ENCODE peak calls at places on chromosomes 1 and 21, in seven cellular contexts. One of them, this sample, is unnamed.

GRCh38 chr1:214004795-214005194 is 17.0 kb downstream of the PROX1 start:
- DNase-seq in RWPE1: no peak
- DNase-seq in BJ: no peak
- DNase-seq in adrenal gland: no peak
- DNase-seq in omental fat pad: no peak
- DNase-seq in PC-9: no peak
- DNase-seq in OCI-LY7: no peak
- DNase-seq in this sample: no peak

GRCh38 chr1:241641748-241642592 is 1.8 kb upstream of the CHML start:
- DNase-seq in OCI-LY7: no peak
- DNase-seq in PC-9: peak
- DNase-seq in RWPE1: peak
- DNase-seq in omental fat pad: no peak
- DNase-seq in adrenal gland: no peak
- DNase-seq in BJ: no peak
- DNase-seq in this sample: no peak

GRCh38 chr1:77673716-77674355 is 8.6 kb downstream of the ZZZ3 start:
- DNase-seq in PC-9: no peak
- DNase-seq in OCI-LY7: no peak
- DNase-seq in RWPE1: no peak
- DNase-seq in adrenal gland: no peak
- DNase-seq in BJ: peak
- DNase-seq in omental fat pad: no peak
- DNase-seq in this sample: no peak

GRCh38 chr1:87404306-87404705 is 75.6 kb downstream of the LMO4 start:
- DNase-seq in BJ: no peak
- DNase-seq in OCI-LY7: no peak
- DNase-seq in adrenal gland: no peak
- DNase-seq in omental fat pad: no peak
- DNase-seq in PC-9: peak
- DNase-seq in RWPE1: peak
- DNase-seq in this sample: no peak

GRCh38 chr1:244730153-244730933 is 77.4 kb downstream of the DESI2 start:
- DNase-seq in OCI-LY7: peak
- DNase-seq in omental fat pad: no peak
- DNase-seq in RWPE1: peak
- DNase-seq in adrenal gland: peak
- DNase-seq in PC-9: no peak
- DNase-seq in BJ: no peak
- DNase-seq in this sample: no peak

GRCh38 chr1:91929246-91929645 is 20.0 kb upstream of the BRDT start:
- DNase-seq in BJ: no peak
- DNase-seq in adrenal gland: peak
- DNase-seq in omental fat pad: no peak
- DNase-seq in OCI-LY7: no peak
- DNase-seq in RWPE1: no peak
- DNase-seq in PC-9: no peak
- DNase-seq in this sample: no peak

GRCh38 chr1:111960971-111961370 is 28.5 kb downstream of the KCND3 start:
- DNase-seq in RWPE1: no peak
- DNase-seq in adrenal gland: no peak
- DNase-seq in BJ: no peak
- DNase-seq in PC-9: no peak
- DNase-seq in OCI-LY7: no peak
- DNase-seq in omental fat pad: no peak
- DNase-seq in this sample: no peak

GRCh38 chr1:68308034-68308433 is 75.7 kb upstream of the WLS start:
- DNase-seq in OCI-LY7: no peak
- DNase-seq in omental fat pad: no peak
- DNase-seq in RWPE1: no peak
- DNase-seq in adrenal gland: no peak
- DNase-seq in BJ: no peak
- DNase-seq in PC-9: no peak
- DNase-seq in this sample: peak

GRCh38 chr21:32319012-32319411 is 20.4 kb downstream of the MRAP start:
- DNase-seq in RWPE1: no peak
- DNase-seq in OCI-LY7: no peak
- DNase-seq in adrenal gland: no peak
- DNase-seq in PC-9: no peak
- DNase-seq in BJ: no peak
- DNase-seq in omental fat pad: no peak
- DNase-seq in this sample: no peak

GRCh38 chr1:154992721-154993571 is 440 bp upstream of the LENEP start:
- DNase-seq in OCI-LY7: no peak
- DNase-seq in adrenal gland: no peak
- DNase-seq in PC-9: no peak
- DNase-seq in omental fat pad: no peak
- DNase-seq in BJ: no peak
- DNase-seq in RWPE1: no peak
- DNase-seq in this sample: no peak

GRCh38 chr1:41728403-41729202 is 190.1 kb downstream of the HIVEP3 start:
- DNase-seq in RWPE1: no peak
- DNase-seq in adrenal gland: no peak
- DNase-seq in PC-9: no peak
- DNase-seq in BJ: no peak
- DNase-seq in omental fat pad: no peak
- DNase-seq in OCI-LY7: peak
- DNase-seq in this sample: no peak

GRCh38 chr1:158818991-158819405 is 12.2 kb upstream of the MNDA start:
- DNase-seq in RWPE1: no peak
- DNase-seq in OCI-LY7: no peak
- DNase-seq in adrenal gland: no peak
- DNase-seq in PC-9: no peak
- DNase-seq in omental fat pad: no peak
- DNase-seq in BJ: no peak
- DNase-seq in this sample: no peak

GRCh38 chr1:229448373-229448772 is 14.5 kb upstream of the ACTA1 start:
- DNase-seq in OCI-LY7: no peak
- DNase-seq in PC-9: no peak
- DNase-seq in omental fat pad: no peak
- DNase-seq in BJ: no peak
- DNase-seq in adrenal gland: no peak
- DNase-seq in RWPE1: no peak
- DNase-seq in this sample: no peak
- TF ChIP-seq CTCF in OCI-LY7: no peak
- TF ChIP-seq CTCF in PC-9: no peak
- TF ChIP-seq CTCF in omental fat pad: no peak
- TF ChIP-seq CTCF in BJ: no peak
- TF ChIP-seq CTCF in adrenal gland: no peak
- TF ChIP-seq CTCF in RWPE1: no peak
- TF ChIP-seq CTCF in this sample: no peak

GRCh38 chr1:38138498-38139233 is 92.1 kb upstream of the POU3F1 start:
- DNase-seq in PC-9: peak
- DNase-seq in adrenal gland: peak
- DNase-seq in RWPE1: peak
- DNase-seq in OCI-LY7: no peak
- DNase-seq in omental fat pad: peak
- DNase-seq in BJ: peak
- DNase-seq in this sample: peak
- TF ChIP-seq CTCF in PC-9: no peak
- TF ChIP-seq CTCF in adrenal gland: no peak
- TF ChIP-seq CTCF in RWPE1: peak
- TF ChIP-seq CTCF in OCI-LY7: no peak
- TF ChIP-seq CTCF in omental fat pad: no peak
- TF ChIP-seq CTCF in BJ: peak
- TF ChIP-seq CTCF in this sample: no peak

GRCh38 chr1:201214461-201214860 is 23.8 kb downstream of the IGFN1 start:
- DNase-seq in RWPE1: no peak
- DNase-seq in OCI-LY7: no peak
- DNase-seq in omental fat pad: peak
- DNase-seq in PC-9: no peak
- DNase-seq in adrenal gland: peak
- DNase-seq in BJ: no peak
- DNase-seq in this sample: no peak
- TF ChIP-seq CTCF in RWPE1: no peak
- TF ChIP-seq CTCF in OCI-LY7: peak
- TF ChIP-seq CTCF in omental fat pad: no peak
- TF ChIP-seq CTCF in PC-9: no peak
- TF ChIP-seq CTCF in adrenal gland: no peak
- TF ChIP-seq CTCF in BJ: no peak
- TF ChIP-seq CTCF in this sample: no peak

DNA sequence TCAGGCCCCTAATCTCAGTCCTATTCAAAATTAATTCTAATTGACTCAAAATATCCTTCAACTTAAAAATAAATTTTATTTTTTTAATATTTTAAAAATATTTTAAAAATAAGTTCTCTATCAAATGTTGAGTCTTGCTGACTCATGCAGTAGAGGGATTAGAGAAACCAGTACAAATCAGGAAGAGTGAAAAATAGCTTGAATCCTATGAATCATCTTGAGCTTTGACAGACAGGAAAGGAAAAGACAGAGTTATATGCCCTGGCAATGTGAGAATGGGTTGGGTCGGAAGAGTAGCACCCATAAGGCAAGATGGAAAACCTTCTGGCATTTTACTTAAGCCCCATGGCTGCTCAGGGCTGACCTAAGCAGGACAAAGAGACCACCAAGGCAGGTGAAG is 346.6 kb upstream of the RUNX1 start:
- DNase-seq in RWPE1: peak
- DNase-seq in PC-9: peak
- DNase-seq in omental fat pad: no peak
- DNase-seq in adrenal gland: no peak
- DNase-seq in BJ: no peak
- DNase-seq in OCI-LY7: no peak
- DNase-seq in this sample: no peak
- TF ChIP-seq CTCF in RWPE1: no peak
- TF ChIP-seq CTCF in PC-9: no peak
- TF ChIP-seq CTCF in omental fat pad: no peak
- TF ChIP-seq CTCF in adrenal gland: no peak
- TF ChIP-seq CTCF in BJ: no peak
- TF ChIP-seq CTCF in OCI-LY7: no peak
- TF ChIP-seq CTCF in this sample: no peak

GRCh38 chr1:16128338-16128741 is 27.5 kb downstream of the EPHA2 start:
- DNase-seq in omental fat pad: no peak
- DNase-seq in PC-9: no peak
- DNase-seq in BJ: no peak
- DNase-seq in adrenal gland: no peak
- DNase-seq in OCI-LY7: no peak
- DNase-seq in RWPE1: no peak
- DNase-seq in this sample: no peak
- TF ChIP-seq CTCF in omental fat pad: no peak
- TF ChIP-seq CTCF in PC-9: no peak
- TF ChIP-seq CTCF in BJ: no peak
- TF ChIP-seq CTCF in adrenal gland: no peak
- TF ChIP-seq CTCF in OCI-LY7: no peak
- TF ChIP-seq CTCF in RWPE1: no peak
- TF ChIP-seq CTCF in this sample: no peak

GRCh38 chr1:172089768-172090510 is 248.6 kb downstream of the DNM3 start:
- DNase-seq in RWPE1: peak
- DNase-seq in PC-9: no peak
- DNase-seq in BJ: no peak
- DNase-seq in OCI-LY7: peak
- DNase-seq in adrenal gland: peak
- DNase-seq in omental fat pad: no peak
- DNase-seq in this sample: peak
- TF ChIP-seq CTCF in RWPE1: peak
- TF ChIP-seq CTCF in PC-9: peak
- TF ChIP-seq CTCF in BJ: peak
- TF ChIP-seq CTCF in OCI-LY7: peak
- TF ChIP-seq CTCF in adrenal gland: peak
- TF ChIP-seq CTCF in omental fat pad: no peak
- TF ChIP-seq CTCF in this sample: peak

GRCh38 chr21:42277593-42277992 is 37.6 kb downstream of the TFF3 start:
- DNase-seq in OCI-LY7: no peak
- DNase-seq in BJ: no peak
- DNase-seq in PC-9: no peak
- DNase-seq in adrenal gland: no peak
- DNase-seq in omental fat pad: no peak
- DNase-seq in RWPE1: no peak
- DNase-seq in this sample: no peak

GRCh38 chr21:42278750-42279149 is 36.5 kb downstream of the TFF3 start:
- DNase-seq in BJ: no peak
- DNase-seq in RWPE1: no peak
- DNase-seq in omental fat pad: no peak
- DNase-seq in PC-9: no peak
- DNase-seq in OCI-LY7: no peak
- DNase-seq in adrenal gland: no peak
- DNase-seq in this sample: no peak

GRCh38 chr21:42276076-42276475 is 39.1 kb downstream of the TFF3 start:
- DNase-seq in OCI-LY7: no peak
- DNase-seq in RWPE1: no peak
- DNase-seq in PC-9: no peak
- DNase-seq in omental fat pad: no peak
- DNase-seq in adrenal gland: no peak
- DNase-seq in BJ: no peak
- DNase-seq in this sample: peak

GRCh38 chr21:42279341-42279871 is 35.8 kb downstream of the TFF3 start:
- DNase-seq in omental fat pad: no peak
- DNase-seq in adrenal gland: no peak
- DNase-seq in OCI-LY7: no peak
- DNase-seq in BJ: no peak
- DNase-seq in RWPE1: no peak
- DNase-seq in PC-9: no peak
- DNase-seq in this sample: no peak

DNA sequence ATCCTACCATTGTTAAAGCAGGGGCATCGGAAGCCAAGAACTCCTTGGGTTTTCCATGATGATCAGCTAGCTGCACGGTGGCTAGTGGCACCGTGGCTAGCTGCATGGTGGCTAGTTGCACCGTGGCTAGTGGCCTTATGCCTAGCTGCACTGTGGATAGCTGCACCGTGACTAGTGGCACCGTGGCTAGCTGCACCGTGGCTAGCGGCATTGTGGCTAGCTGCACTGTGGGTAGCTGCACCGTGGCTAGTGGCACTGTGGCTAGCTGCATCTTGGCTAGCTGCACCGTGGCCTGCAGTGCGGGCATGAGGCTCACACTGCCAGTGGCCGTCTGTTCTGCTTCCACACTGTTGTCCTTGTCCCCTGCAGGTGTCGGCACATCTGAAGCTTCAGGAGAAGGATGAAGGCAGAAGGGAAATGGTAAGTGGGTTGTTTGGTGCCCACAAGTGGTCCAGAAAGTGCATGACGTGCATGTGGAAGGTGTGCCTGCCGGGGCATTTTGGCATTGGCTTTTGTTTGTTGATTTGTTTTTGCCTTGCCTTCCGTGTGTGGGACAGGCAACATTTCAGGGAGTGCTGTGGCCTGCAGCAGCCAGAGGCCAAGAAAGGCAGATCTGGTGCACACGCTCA is 38.6 kb downstream of the TFF3 start:
- DNase-seq in omental fat pad: no peak
- DNase-seq in adrenal gland: no peak
- DNase-seq in BJ: no peak
- DNase-seq in RWPE1: no peak
- DNase-seq in OCI-LY7: no peak
- DNase-seq in PC-9: no peak
- DNase-seq in this sample: no peak
- TF ChIP-seq CTCF in omental fat pad: no peak
- TF ChIP-seq CTCF in adrenal gland: no peak
- TF ChIP-seq CTCF in BJ: no peak
- TF ChIP-seq CTCF in RWPE1: no peak
- TF ChIP-seq CTCF in OCI-LY7: no peak
- TF ChIP-seq CTCF in PC-9: no peak
- TF ChIP-seq CTCF in this sample: no peak

This sample was measured in breast epithelium.